ENCODE peak calls at places on chromosomes 12 and 14, in nine cellular contexts. F is T follicular helper cell; M is cardiac muscle cell; U is HEK293T; W is Calu3; B is tibial artery; J is CD8-positive, alpha-beta memory T cell; R is hepatic stellate cell; Q is NCI-H1105. O is an unnamed sample.

GRCh38 chr12:104147346-104147745 is 9.3 kb upstream of the NFYB start:
- DNase-seq in F (no peak), M (no peak), U (no peak), W (no peak), B (no peak), J (no peak), R (no peak), Q (no peak), O (no peak)

GRCh38 chr12:53223006-53223305 is 9.1 kb downstream of the RARG start:
- DNase-seq in F (no peak), M (no peak), U (no peak), W (no peak), B (no peak), J (no peak), R (no peak), Q (no peak), O (no peak)

GRCh38 chr14:22819191-22819988 is 4.2 kb upstream of the SLC7A7 start:
- DNase-seq in F (no peak), M (peak), U (no peak), W (peak), B (peak), J (no peak), R (peak), Q (no peak), O (peak)

GRCh38 chr12:98780261-98780660 is 135.2 kb downstream of the APAF1 start:
- DNase-seq in F (no peak), M (no peak), U (no peak), W (no peak), B (no peak), J (no peak), R (no peak), Q (no peak), O (no peak)

GRCh38 chr12:130977759-130978127 is 24.0 kb downstream of the ADGRD1 start:
- DNase-seq in F (no peak), M (no peak), U (no peak), W (no peak), B (no peak), J (no peak), R (no peak), Q (no peak), O (no peak)

GRCh38 chr12:45299132-45299692 is 83.3 kb downstream of the ANO6 start:
- DNase-seq in F (no peak), M (peak), U (no peak), W (no peak), B (no peak), J (no peak), R (no peak), Q (no peak), O (peak)

GRCh38 chr12:9760699-9761406 is at the start of gene CD69:
- DNase-seq in F (peak), M (no peak), U (no peak), W (peak), B (no peak), J (peak), R (no peak), Q (no peak), O (peak)

GRCh38 chr14:21057803-21058675 is at the start of gene RNASE8:
- DNase-seq in F (no peak), M (no peak), U (no peak), W (no peak), B (no peak), J (no peak), R (no peak), Q (no peak), O (peak)

GRCh38 chr14:76656592-76656991 is 104.7 kb upstream of the VASH1 start:
- DNase-seq in F (no peak), M (no peak), U (no peak), W (no peak), B (no peak), J (no peak), R (no peak), Q (no peak), O (no peak)

O was measured in mammary epithelial cell.